ENCODE peak calls at places on chromosome 22, in seven cellular contexts. W is body of pancreas, Y is transverse colon, I is prostate gland, P is cardiac muscle cell, X is testis, S is right atrium auricular region. M is an unnamed sample.

GRCh38 chr22:45867118-45867905 is 109.7 kb downstream of the WNT7B start:
- DNase-seq in W (no peak), Y (no peak), I (no peak), P (peak; percentile 70), X (peak; percentile 41), S (peak; percentile 48), M (no peak)

GRCh38 chr22:45692549-45692948 is 20.9 kb downstream of the ATXN10 start:
- DNase-seq in W (no peak), Y (no peak), I (no peak), P (no peak), X (no peak), S (no peak), M (no peak)

GRCh38 chr22:19723990-19724827 is 870 bp downstream of the GP1BB start:
- DNase-seq in W (no peak), Y (no peak), I (no peak), P (peak; percentile 81), X (no peak), S (no peak), M (no peak)

GRCh38 chr22:35552186-35552842 is 11.7 kb downstream of the RASD2 start:
- DNase-seq in W (no peak), Y (peak; percentile 50), I (no peak), P (peak; percentile 52), X (peak; percentile 64), S (no peak), M (no peak)

GRCh38 chr22:36467946-36468345 is 13.5 kb downstream of the TXN2 start:
- DNase-seq in W (no peak), Y (no peak), I (no peak), P (no peak), X (no peak), S (no peak), M (no peak)

GRCh38 chr22:29700206-29700948 is 19.4 kb upstream of the CABP7 start:
- DNase-seq in W (no peak), Y (no peak), I (no peak), P (no peak), X (no peak), S (no peak), M (no peak)

GRCh38 chr22:30309981-30310672 is 16.6 kb downstream of the TBC1D10A start:
- DNase-seq in W (peak; percentile 66), Y (peak; percentile 74), I (peak; percentile 72), P (no peak), X (peak; percentile 33), S (peak; percentile 80), M (peak; percentile 77)

GRCh38 chr22:36569999-36570398 is 41.0 kb upstream of the EIF3D start:
- DNase-seq in W (no peak), Y (no peak), I (no peak), P (peak; percentile 35), X (peak; percentile 30), S (no peak), M (no peak)

GRCh38 chr22:29443452-29443851 is 5.1 kb downstream of the RFPL1 start:
- DNase-seq in W (no peak), Y (no peak), I (no peak), P (no peak), X (no peak), S (no peak), M (no peak)

GRCh38 chr22:37178350-37179125 is 9.5 kb downstream of the C1QTNF6 start:
- DNase-seq in W (no peak), Y (peak; percentile 76), I (no peak), P (no peak), X (peak; percentile 64), S (no peak), M (no peak)

GRCh38 chr22:46138058-46138797 is 12.1 kb upstream of the PPARA start:
- DNase-seq in W (no peak), Y (no peak), I (no peak), P (no peak), X (no peak), S (no peak), M (no peak)

GRCh38 chr22:46089426-46090041 is 60.8 kb upstream of the PPARA start:
- DNase-seq in W (peak; percentile 29), Y (peak; percentile 7), I (no peak), P (no peak), X (no peak), S (no peak), M (no peak)

GRCh38 chr22:33427461-33427860 is 369.3 kb upstream of the SYN3 start:
- DNase-seq in W (no peak), Y (no peak), I (no peak), P (no peak), X (no peak), S (no peak), M (no peak)

GRCh38 chr22:19759459-19759993 is 1.1 kb upstream of the TBX1 start:
- DNase-seq in W (no peak), Y (no peak), I (no peak), P (no peak), X (no peak), S (no peak), M (no peak)

GRCh38 chr22:44192098-44192810 is 11.5 kb downstream of the PARVG start:
- DNase-seq in W (no peak), Y (no peak), I (no peak), P (no peak), X (peak; percentile 37), S (no peak), M (no peak)

GRCh38 chr22:20013382-20013871 is 3.2 kb downstream of the ARVCF start:
- DNase-seq in W (peak; percentile 32), Y (peak; percentile 38), I (no peak), P (peak; percentile 85), X (peak; percentile 63), S (no peak), M (peak; percentile 51)

GRCh38 chr22:20117656-20118571 is 888 bp upstream of the TRMT2A start:
- DNase-seq in W (peak; percentile 43), Y (peak; percentile 30), I (no peak), P (peak; percentile 43), X (no peak), S (no peak), M (no peak)

GRCh38 chr22:38871360-38872171 is 450 bp downstream of the CBX6 start:
- DNase-seq in W (no peak), Y (no peak), I (no peak), P (peak; percentile 30), X (peak; percentile 35), S (peak; percentile 57), M (no peak)

GRCh38 chr22:46054878-46055158 is 77.9 kb upstream of the WNT7B start:
- DNase-seq in W (peak; percentile 12), Y (no peak), I (no peak), P (no peak), X (no peak), S (no peak), M (no peak)

GRCh38 chr22:36536717-36537116 is 7.8 kb upstream of the EIF3D start:
- DNase-seq in W (no peak), Y (no peak), I (no peak), P (no peak), X (no peak), S (no peak), M (no peak)

DNA sequence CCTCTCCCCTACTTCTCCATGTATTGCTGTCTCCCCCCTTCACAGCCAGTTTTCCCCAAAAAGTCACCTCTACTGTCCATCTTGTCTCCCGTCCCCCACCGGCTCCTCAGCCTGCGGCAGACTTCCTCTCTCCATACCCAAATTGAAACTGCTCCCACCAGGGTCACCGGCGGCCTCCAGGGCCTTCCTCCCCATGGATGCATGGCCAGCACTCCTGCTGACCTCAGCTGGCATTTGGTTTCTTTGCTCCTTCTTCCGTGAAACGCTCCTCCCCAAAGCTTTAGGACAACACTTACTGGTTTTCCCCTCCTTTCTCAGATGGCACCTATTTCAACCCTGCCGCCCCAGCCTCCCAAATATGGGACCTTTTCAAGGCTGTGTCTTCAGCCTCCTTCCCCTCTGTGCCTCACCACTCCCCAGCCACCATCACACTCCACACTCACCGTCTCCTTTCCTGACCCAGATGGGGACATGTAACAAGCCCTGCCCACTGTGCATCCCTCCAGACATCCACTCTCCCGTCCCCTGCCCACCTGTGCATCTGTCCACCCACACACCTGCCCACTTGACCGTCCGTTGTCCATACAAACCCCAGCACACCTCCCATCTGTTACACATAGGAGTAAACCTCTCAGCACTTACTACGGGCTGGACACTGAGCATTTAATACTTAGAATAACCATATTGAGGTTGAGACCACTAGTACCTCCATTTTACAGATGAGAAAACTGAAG is 21.5 kb upstream of the ACR start:
- DNase-seq in W (no peak), Y (no peak), I (no peak), P (no peak), X (no peak), S (no peak), M (no peak)
- H3K9me3 ChIP-seq in W (no peaks in the 10 kb centered on the region), Y (no peaks in the 10 kb centered on the region), I (no peaks in the 10 kb centered on the region), P (no peaks in the 10 kb centered on the region), X (no peaks in the 10 kb centered on the region), S (no peaks in the 10 kb centered on the region), M (no peaks in the 10 kb centered on the region)

GRCh38 chr22:27132896-27133500 is 475.6 kb downstream of the MIAT start:
- DNase-seq in W (no peak), Y (no peak), I (no peak), P (peak; percentile 24), X (no peak), S (no peak), M (no peak)
- H3K27ac ChIP-seq in W (no peak overlapping the region), Y (no peak overlapping the region), I (no peak overlapping the region), P (no peak overlapping the region), X (no peak overlapping the region), S (no peak overlapping the region), M (no peak overlapping the region)

DNA sequence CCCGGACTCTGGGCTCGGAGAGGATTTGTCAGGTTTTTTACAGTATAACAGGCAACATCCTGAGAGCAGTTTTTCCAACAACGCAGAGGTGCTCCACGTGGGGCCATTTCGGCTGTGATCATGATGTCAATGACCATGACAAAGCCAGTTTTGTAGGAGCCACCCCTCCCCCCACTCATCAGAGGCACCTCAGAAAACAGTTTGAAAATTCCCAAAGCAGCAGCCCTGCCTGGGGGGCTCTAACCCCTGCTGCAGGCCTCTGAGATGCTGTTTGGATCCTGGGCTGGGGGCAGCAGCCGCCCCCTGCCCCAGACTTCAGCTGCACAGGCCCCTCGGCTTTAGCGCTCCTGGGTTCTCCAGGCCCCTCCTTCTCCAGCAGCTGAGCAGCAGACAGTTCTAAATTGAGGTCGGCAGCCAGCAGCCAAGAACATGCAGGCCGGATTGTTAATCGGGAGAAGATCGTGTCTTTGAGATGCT is 19.4 kb downstream of the NFAM1 start:
- DNase-seq in W (no peak), Y (no peak), I (no peak), P (peak; percentile 41), X (no peak), S (no peak), M (no peak)
- H3K9me3 ChIP-seq in W (no peaks in the 10 kb centered on the region), Y (no peaks in the 10 kb centered on the region), I (no peaks in the 10 kb centered on the region), P (no peaks in the 10 kb centered on the region), X (no peaks in the 10 kb centered on the region), S (no peaks in the 10 kb centered on the region), M (no peaks in the 10 kb centered on the region)

DNA sequence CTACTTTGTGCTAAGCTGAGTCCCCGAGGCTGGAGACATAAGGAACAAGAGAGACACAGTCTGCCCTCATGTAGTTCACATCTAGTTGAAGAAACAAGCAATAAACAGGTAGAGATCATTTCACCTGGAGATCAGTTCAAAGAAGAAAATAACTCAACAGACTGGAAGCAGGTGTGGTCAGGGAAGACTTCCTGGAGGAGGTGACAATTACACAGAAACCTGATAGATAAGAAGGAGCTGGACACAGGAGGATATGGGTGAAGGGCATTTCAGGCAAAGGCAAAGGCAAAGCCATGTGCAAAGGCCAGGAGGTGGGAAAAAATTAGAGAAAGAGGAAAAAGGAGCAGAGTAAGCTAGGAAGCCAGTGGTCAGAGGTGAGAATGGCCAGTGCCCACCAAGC is 115.6 kb downstream of the MN1 start:
- DNase-seq in W (no peak), Y (no peak), I (no peak), P (no peak), X (no peak), S (no peak), M (no peak)
- H3K27ac ChIP-seq in W (peak overlapping the region; percentile 53), Y (peak overlapping the region; percentile 50), I (no peak overlapping the region), P (peak overlapping the region; percentile 89), X (no peak overlapping the region), S (peak overlapping the region; percentile 89), M (no peak overlapping the region)

GRCh38 chr22:47361247-47361646 is 598.8 kb downstream of the TBC1D22A start:
- DNase-seq in W (no peak), Y (no peak), I (no peak), P (no peak), X (no peak), S (no peak), M (no peak)
- H3K9me3 ChIP-seq in W (no peaks in the 10 kb centered on the region), Y (no peaks in the 10 kb centered on the region), I (no peaks in the 10 kb centered on the region), P (no peaks in the 10 kb centered on the region), X (no peaks in the 10 kb centered on the region), S (no peaks in the 10 kb centered on the region), M (peaks cover 6% of the 10 kb centered on the region)

M was measured in lung.